ENCODE peak calls at places on chromosomes 4 and X, in nine cellular contexts. C, X, U, L, A, Y, S, B and O are unnamed samples.

GRCh38 chrX:39827959-39828358 is 269.8 kb downstream of the BCOR start:
- DNase-seq in U (no peak), B (no peak), Y (no peak), A (no peak), S (peak; percentile 65), L (no peak), C (no peak), X (no peak), O (no peak)

GRCh38 chrX:155188786-155189185 is 27.5 kb upstream of the VBP1 start:
- DNase-seq in X (no peak), U (no peak), S (no peak), Y (no peak), A (no peak), B (no peak), C (no peak), L (no peak), O (no peak)

GRCh38 chr4:158571736-158572135 is 50.1 kb downstream of the RXFP1 start:
- DNase-seq in U (no peak), A (no peak), C (no peak), B (no peak), Y (no peak), X (no peak), S (no peak), L (no peak), O (no peak)

GRCh38 chr4:185202984-185203379 is 818 bp downstream of the CFAP97 start:
- DNase-seq in X (no peak), U (no peak), Y (no peak), C (no peak), A (no peak), B (no peak), S (no peak), L (no peak), O (no peak)

GRCh38 chr4:94746746-94747145 is 11.0 kb upstream of the BMPR1B start:
- DNase-seq in U (no peak), X (no peak), S (no peak), Y (no peak), A (no peak), B (no peak), C (no peak), L (no peak), O (no peak)

GRCh38 chr4:2257361-2258001 is 4.4 kb downstream of the MXD4 start:
- DNase-seq in S (no peak), Y (no peak), L (peak; percentile 24), B (peak; percentile 21), X (no peak), C (no peak), A (peak; percentile 9), U (peak; percentile 13), O (no peak)

GRCh38 chr4:4330794-4331193 is 40.7 kb downstream of the ZBTB49 start:
- DNase-seq in Y (no peak), S (no peak), U (no peak), C (no peak), B (no peak), X (no peak), L (no peak), A (no peak), O (peak; percentile 33)

GRCh38 chr4:24857996-24858395 is 54.8 kb downstream of the CCDC149 start:
- DNase-seq in X (no peak), U (no peak), L (no peak), A (no peak), B (no peak), S (no peak), C (peak; percentile 23), Y (no peak), O (no peak)

GRCh38 chr4:181685911-181686310 is 557.3 kb upstream of the TENM3 start:
- DNase-seq in S (no peak), X (no peak), Y (no peak), C (peak; percentile 80), L (no peak), A (no peak), B (no peak), U (no peak), O (no peak)

DNA sequence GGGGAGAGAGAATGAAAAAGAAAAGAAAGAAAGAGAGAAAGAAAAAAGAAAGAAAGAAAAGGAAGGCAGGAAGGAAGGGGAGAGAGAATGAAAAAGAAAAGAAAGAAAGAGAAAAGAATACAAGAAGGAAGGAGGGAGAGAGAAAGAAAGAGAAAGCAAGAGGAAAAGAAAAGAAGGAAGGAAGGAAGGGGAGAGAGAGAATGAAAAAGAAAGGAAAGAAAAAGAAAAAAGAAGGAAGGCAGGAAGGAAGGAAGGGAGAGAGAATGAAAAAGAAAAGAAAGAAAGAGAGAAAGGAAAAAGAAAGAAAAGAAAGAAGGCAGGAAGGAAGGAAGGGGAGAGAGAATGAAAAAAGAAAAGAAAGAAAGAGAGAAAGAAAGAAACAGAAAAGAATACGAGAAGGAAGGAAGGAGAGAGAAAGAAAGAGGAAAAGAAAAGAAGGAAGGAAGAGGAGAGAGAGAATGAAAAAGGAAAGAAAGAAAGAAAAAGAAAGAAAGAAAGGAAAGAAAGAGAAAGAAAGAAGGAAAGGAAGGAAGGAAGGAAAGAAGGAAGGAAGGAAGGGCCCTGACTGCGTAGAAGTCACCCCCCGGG is 15.1 kb upstream of the P2RY8 start:
- DNase-seq in S (no peak), U (no peak), Y (no peak), A (no peak), X (no peak), C (no peak), B (no peak), L (no peak), O (no peak)
- TF ChIP-seq CTCF in S (no peak), U (no peak), Y (no peak), A (no peak), X (no peak), C (no peak), B (no peak), L (no peak), O (peak; percentile 37)

DNA sequence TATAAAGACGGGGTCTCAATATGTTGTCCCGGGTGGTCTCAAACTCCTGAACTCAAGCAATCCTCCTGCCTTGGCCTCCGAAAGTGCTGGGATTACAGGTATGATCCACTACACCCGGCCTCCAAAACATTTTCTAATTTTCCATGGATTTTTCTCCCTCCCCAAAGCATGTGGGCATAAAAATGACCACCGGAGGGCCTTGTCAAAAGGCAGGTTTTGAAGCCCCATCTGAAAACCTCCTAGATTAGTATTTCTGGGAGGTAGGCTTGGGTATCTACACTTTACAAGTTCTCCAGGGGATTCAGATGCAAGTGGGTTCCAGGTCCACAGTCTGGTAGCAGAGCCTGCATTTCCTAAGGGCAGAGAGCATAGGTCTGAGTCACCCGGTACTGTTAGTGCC is 1.4 kb upstream of the GPR173 start:
- DNase-seq in C (no peak), A (no peak), S (no peak), L (no peak), Y (no peak), U (no peak), B (no peak), X (no peak), O (no peak)
- TF ChIP-seq CTCF in C (peak; percentile 53), A (peak; percentile 26), S (no peak), L (peak; percentile 9), Y (peak; percentile 41), U (no peak), B (no peak), X (no peak), O (no peak)

GRCh38 chr4:117654064-117654463 is 380.2 kb upstream of the NDST3 start:
- DNase-seq in C (no peak), A (no peak), L (no peak), X (no peak), Y (no peak), S (no peak), U (no peak), B (no peak), O (no peak)
- TF ChIP-seq CTCF in C (no peak), A (no peak), L (no peak), X (no peak), Y (no peak), S (no peak), U (no peak), B (no peak), O (no peak)

DNA sequence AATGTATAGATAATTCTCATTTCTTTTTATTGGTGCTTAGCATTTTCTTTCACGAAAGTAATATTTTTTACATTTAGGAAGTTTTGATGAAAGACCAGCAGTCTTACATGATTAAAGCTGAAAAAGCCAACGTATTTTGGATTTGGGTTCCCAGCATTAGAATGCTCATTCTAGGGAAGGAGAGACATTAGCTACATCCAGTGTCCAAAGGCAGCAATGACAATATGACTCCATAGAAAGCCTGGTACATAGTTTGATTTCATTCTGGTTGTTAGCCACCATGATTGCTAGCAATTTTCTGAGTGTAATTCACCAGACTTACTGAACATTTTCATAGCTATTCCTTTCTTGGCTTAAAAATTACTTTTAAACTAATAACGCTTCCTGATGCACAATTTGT is 1397.5 kb downstream of the PCDH7 start:
- DNase-seq in C (no peak), L (no peak), S (no peak), Y (no peak), U (no peak), A (no peak), B (no peak), X (no peak), O (no peak)
- TF ChIP-seq CTCF in C (no peak), L (no peak), S (no peak), Y (no peak), U (no peak), A (no peak), B (no peak), X (no peak), O (no peak)

GRCh38 chrX:11672213-11672612 is 6.5 kb upstream of the ARHGAP6 start:
- DNase-seq in Y (no peak), A (no peak), B (no peak), C (no peak), U (no peak), S (no peak), X (no peak), L (no peak), O (no peak)

GRCh38 chrX:11683057-11683456 is 17.3 kb upstream of the ARHGAP6 start:
- DNase-seq in B (no peak), S (no peak), U (no peak), A (no peak), C (no peak), X (no peak), Y (no peak), L (no peak), O (no peak)

DNA sequence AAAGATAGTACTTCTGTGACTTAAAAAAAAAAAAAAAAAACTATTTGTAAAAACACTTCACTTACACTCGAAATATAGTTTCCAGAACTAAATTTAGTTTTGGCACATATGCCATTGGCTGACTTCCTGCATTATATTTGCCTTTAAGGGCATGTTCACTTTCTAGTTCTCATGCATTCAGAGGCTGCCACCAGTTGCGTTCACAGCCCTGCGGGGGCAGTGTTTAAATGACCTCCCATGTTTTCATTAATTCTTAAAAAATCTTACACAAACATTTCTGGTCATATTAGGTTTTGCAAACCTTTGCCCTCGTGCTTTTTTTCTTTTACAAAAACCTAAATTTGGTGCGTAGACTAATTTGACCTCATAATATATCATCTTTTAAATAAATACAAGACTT is 12.5 kb upstream of the ARHGAP6 start:
- DNase-seq in S (peak; percentile 42), X (no peak), A (no peak), B (no peak), L (no peak), Y (no peak), C (no peak), U (no peak), O (no peak)
- TF ChIP-seq CTCF in S (peak; percentile 18), X (no peak), A (peak; percentile 33), B (peak; percentile 13), L (no peak), Y (peak; percentile 55), C (peak; percentile 25), U (peak; percentile 35), O (no peak)

GRCh38 chr4:6680372-6681034 is 13.2 kb upstream of the S100P start:
- DNase-seq in A (no peak), C (no peak), S (no peak), U (no peak), X (no peak), L (no peak), Y (no peak), B (no peak), O (no peak)
- TF ChIP-seq CTCF in A (peak; percentile 37), C (peak; percentile 19), S (peak; percentile 42), U (no peak), X (no peak), L (no peak), Y (peak; percentile 18), B (no peak), O (no peak)